ENCODE peak calls at places on chromosomes 4 and X, in six cellular contexts. X is psoas muscle; L is Peyer's patch; Z is kidney; K is CD8-positive, alpha-beta T cell; C is right lobe of liver. S is an unnamed sample.

GRCh38 chr4:23993373-23993772 is 103.5 kb upstream of the PPARGC1A start:
- DNase-seq in X (no peak), L (no peak), Z (no peak), K (no peak), C (no peak), S (no peak)

GRCh38 chrX:154516655-154517100 is 646 bp upstream of the FAM3A start:
- DNase-seq in X (no peak), L (no peak), Z (no peak), K (peak; percentile 62), C (no peak), S (no peak)

GRCh38 chr4:166662266-166662843 is 571.9 kb downstream of the SPOCK3 start:
- DNase-seq in X (no peak), L (no peak), Z (no peak), K (no peak), C (no peak), S (no peak)

GRCh38 chrX:77276742-77277141 is 170.4 kb upstream of the FGF16 start:
- DNase-seq in X (no peak), L (no peak), Z (no peak), K (no peak), C (no peak), S (no peak)

GRCh38 chrX:110026099-110026844 is 23.4 kb downstream of the TMEM164 start:
- DNase-seq in X (no peak), L (no peak), Z (no peak), K (no peak), C (no peak), S (no peak)

GRCh38 chr4:98166025-98166730 is 22.9 kb upstream of the STPG2 start:
- DNase-seq in X (peak; percentile 30), L (no peak), Z (peak; percentile 78), K (no peak), C (peak; percentile 91), S (no peak)

GRCh38 chr4:70313736-70314135 is 21.0 kb upstream of the CABS1 start:
- DNase-seq in X (no peak), L (no peak), Z (no peak), K (no peak), C (no peak), S (no peak)

GRCh38 chrX:135340827-135341226 is 31.5 kb downstream of the ETDC start:
- DNase-seq in X (no peak), L (no peak), Z (no peak), K (no peak), C (no peak), S (no peak)

GRCh38 chr4:125517831-125518230 is 203.1 kb downstream of the FAT4 start:
- DNase-seq in X (no peak), L (no peak), Z (no peak), K (no peak), C (no peak), S (no peak)

GRCh38 chr4:158896459-158897238 is 127.8 kb downstream of the FNIP2 start:
- DNase-seq in X (no peak), L (no peak), Z (no peak), K (peak; percentile 25), C (no peak), S (no peak)

GRCh38 chr4:70936200-70936787 is 34.1 kb downstream of the MOB1B start:
- DNase-seq in X (no peak), L (no peak), Z (no peak), K (no peak), C (no peak), S (no peak)

GRCh38 chr4:51842167-51842553 is 793 bp upstream of the DCUN1D4 start:
- DNase-seq in X (no peak), L (peak; percentile 20), Z (peak; percentile 76), K (no peak), C (peak; percentile 60), S (no peak)

GRCh38 chrX:31271615-31272471 is 200.0 kb upstream of the FTHL17 start:
- DNase-seq in X (no peak), L (no peak), Z (no peak), K (no peak), C (no peak), S (no peak)

GRCh38 chr4:48944252-48944651 is 37.7 kb upstream of the OCIAD2 start:
- DNase-seq in X (no peak), L (no peak), Z (no peak), K (no peak), C (no peak), S (no peak)

GRCh38 chr4:188297873-188298272 is 158.6 kb downstream of the TRIML1 start:
- DNase-seq in X (no peak), L (no peak), Z (no peak), K (no peak), C (no peak), S (no peak)

GRCh38 chrX:9369802-9370291 is 95.0 kb upstream of the TBL1X start:
- DNase-seq in X (no peak), L (no peak), Z (no peak), K (no peak), C (no peak), S (no peak)

GRCh38 chrX:94365736-94366135 is 691.7 kb downstream of the FAM133A start:
- DNase-seq in X (no peak), L (no peak), Z (no peak), K (no peak), C (no peak), S (no peak)

GRCh38 chr4:11367371-11367770 is 61.3 kb downstream of the HS3ST1 start:
- DNase-seq in X (peak; percentile 79), L (no peak), Z (no peak), K (no peak), C (no peak), S (no peak)

GRCh38 chr4:125317526-125317880 is 2.7 kb downstream of the FAT4 start:
- DNase-seq in X (peak; percentile 50), L (no peak), Z (peak; percentile 81), K (no peak), C (no peak), S (no peak)

GRCh38 chr4:152514356-152514755 is 21.5 kb downstream of the FBXW7 start:
- DNase-seq in X (no peak), L (no peak), Z (no peak), K (no peak), C (no peak), S (no peak)

GRCh38 chr4:113445286-113445685 is 316.3 kb downstream of the CAMK2D start:
- DNase-seq in X (peak; percentile 51), L (no peak), Z (no peak), K (no peak), C (no peak), S (no peak)

GRCh38 chr4:7370038-7370437 is 64.7 kb downstream of the PSAPL1 start:
- DNase-seq in X (no peak), L (no peak), Z (peak; percentile 49), K (no peak), C (no peak), S (no peak)

GRCh38 chrX:123481908-123482873 is 250.7 kb downstream of the THOC2 start:
- DNase-seq in X (no peak), L (no peak), Z (no peak), K (no peak), C (no peak), S (no peak)

GRCh38 chrX:41590641-41591040 is 98.1 kb upstream of the GPR34 start:
- DNase-seq in X (no peak), L (no peak), Z (no peak), K (no peak), C (no peak), S (no peak)

DNA sequence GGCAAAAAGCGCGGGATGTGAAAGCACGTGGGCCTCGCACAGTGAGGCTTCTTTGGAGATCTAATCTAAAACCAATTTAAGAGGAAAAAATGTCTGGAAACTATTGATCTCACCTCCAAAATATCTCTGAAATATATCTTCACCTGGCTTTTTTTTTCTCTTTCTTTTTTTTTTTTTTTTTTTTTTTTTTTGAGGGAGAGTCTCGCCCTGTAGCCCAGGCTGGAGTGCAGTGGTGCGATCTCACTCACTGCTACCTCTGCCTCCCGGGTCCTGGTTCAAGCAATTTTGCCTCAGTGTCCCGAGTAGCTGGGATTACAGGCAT is 383 bp upstream of the ZMAT1 start:
- DNase-seq in X (no peak), L (no peak), Z (no peak), K (no peak), C (no peak), S (no peak)
- H3K27ac ChIP-seq in X (peak overlapping the region; percentile 88), L (peak overlapping the region; percentile 88), Z (no peak overlapping the region), K (peak overlapping the region; percentile 59), C (peak overlapping the region; percentile 86), S (peak overlapping the region; percentile 77)

GRCh38 chr4:175371091-175371490 is 441.0 kb downstream of the GPM6A start:
- DNase-seq in X (no peak), L (no peak), Z (no peak), K (no peak), C (no peak), S (no peak)

GRCh38 chr4:175373031-175373430 is 439.0 kb downstream of the GPM6A start:
- DNase-seq in X (no peak), L (no peak), Z (no peak), K (no peak), C (no peak), S (no peak)

DNA sequence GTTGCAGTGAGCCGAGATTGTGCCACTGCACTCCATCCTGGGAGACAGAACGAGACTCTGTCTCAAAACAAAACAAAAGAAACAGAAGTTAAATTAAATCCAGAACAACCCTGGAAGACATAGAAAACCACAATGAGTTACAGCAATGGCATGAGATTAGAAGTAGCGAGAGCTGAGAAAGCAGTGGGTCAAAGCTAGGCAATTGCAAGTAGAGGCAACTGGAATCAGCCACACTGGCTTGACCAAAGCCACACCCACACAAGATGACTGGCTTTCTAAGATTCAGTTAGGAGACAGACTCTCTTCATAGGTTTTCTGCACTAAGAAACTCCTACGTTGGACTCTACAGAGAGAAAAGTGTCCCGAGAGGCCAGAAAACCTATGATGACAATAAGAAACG is 443.0 kb downstream of the GPM6A start:
- DNase-seq in X (no peak), L (no peak), Z (no peak), K (no peak), C (no peak), S (no peak)
- H3K27ac ChIP-seq in X (no peak overlapping the region), L (no peak overlapping the region), Z (no peak overlapping the region), K (no peak overlapping the region), C (no peak overlapping the region), S (no peak overlapping the region)

GRCh38 chrX:129932792-129933321 is 26.9 kb downstream of the UTP14A start:
- DNase-seq in X (peak; percentile 31), L (no peak), Z (peak; percentile 84), K (no peak), C (peak; percentile 62), S (no peak)
- H3K27ac ChIP-seq in X (peak overlapping the region; percentile 60), L (peak overlapping the region; percentile 78), Z (no peak overlapping the region), K (no peak overlapping the region), C (no peak overlapping the region), S (no peak overlapping the region)

GRCh38 chrX:129523076-129524055 is at the start of gene SMARCA1:
- DNase-seq in X (peak; percentile 25), L (no peak), Z (peak; percentile 75), K (peak; percentile 27), C (peak; percentile 57), S (no peak)
- H3K27ac ChIP-seq in X (peak within 1 kb of the TSS; percentile 80), L (peak within 1 kb of the TSS; percentile 75), Z (peak within 1 kb of the TSS; percentile 85), K (no peak within 1 kb of the TSS), C (peak within 1 kb of the TSS; percentile 90), S (no peak within 1 kb of the TSS)

GRCh38 chr4:39700500-39700899 is 2.6 kb downstream of the UBE2K start:
- DNase-seq in X (no peak), L (no peak), Z (no peak), K (no peak), C (no peak), S (no peak)

GRCh38 chr4:39697740-39698423 is at the start of gene UBE2K:
- DNase-seq in X (peak; percentile 91), L (peak; percentile 72), Z (peak; percentile 96), K (peak; percentile 84), C (peak; percentile 93), S (peak; percentile 85)

GRCh38 chr4:39702716-39703115 is 4.8 kb downstream of the UBE2K start:
- DNase-seq in X (no peak), L (no peak), Z (no peak), K (no peak), C (no peak), S (no peak)

GRCh38 chr4:39698424-39699009 is 581 bp downstream of the UBE2K start:
- DNase-seq in X (peak; percentile 35), L (peak; percentile 50), Z (no peak), K (no peak), C (peak; percentile 75), S (peak; percentile 7)

GRCh38 chr4:39699676-39700409 is 1.9 kb downstream of the UBE2K start:
- DNase-seq in X (no peak), L (no peak), Z (no peak), K (no peak), C (no peak), S (no peak)
- H3K27ac ChIP-seq in X (peak overlapping the region; percentile 90), L (no peak overlapping the region), Z (no peak overlapping the region), K (no peak overlapping the region), C (peak overlapping the region; percentile 89), S (peak overlapping the region; percentile 18)